ENCODE peak calls at places on chromosomes 7 and 10, in nine cellular contexts. One of them, this sample, is unnamed.

GRCh38 chr7:27130540-27131389 is at the start of gene HOXA4:
- DNase-seq in posterior cingulate gyrus: no peak
- DNase-seq in colonic mucosa: peak; percentile 96
- DNase-seq in cardiac muscle cell: peak; percentile 50
- DNase-seq in NCI-H1105: no peak
- DNase-seq in AG08396: peak; percentile 96
- DNase-seq in IMR-90: peak; percentile 83
- DNase-seq in GM04504: no peak
- DNase-seq in fibroblast of pulmonary artery: peak; percentile 53
- DNase-seq in this sample: peak; percentile 23

GRCh38 chr10:132570771-132571564 is 33.4 kb downstream of the INPP5A start:
- DNase-seq in NCI-H1105: peak; percentile 8
- DNase-seq in cardiac muscle cell: no peak
- DNase-seq in GM04504: no peak
- DNase-seq in AG08396: no peak
- DNase-seq in IMR-90: no peak
- DNase-seq in colonic mucosa: peak; percentile 58
- DNase-seq in posterior cingulate gyrus: no peak
- DNase-seq in fibroblast of pulmonary artery: no peak
- DNase-seq in this sample: no peak

GRCh38 chr7:67918158-67918557 is 921.5 kb downstream of the TYW1 start:
- DNase-seq in AG08396: no peak
- DNase-seq in fibroblast of pulmonary artery: no peak
- DNase-seq in posterior cingulate gyrus: no peak
- DNase-seq in GM04504: no peak
- DNase-seq in NCI-H1105: no peak
- DNase-seq in cardiac muscle cell: no peak
- DNase-seq in IMR-90: no peak
- DNase-seq in colonic mucosa: no peak
- DNase-seq in this sample: no peak

GRCh38 chr10:22372922-22373321 is 27.6 kb downstream of the SPAG6 start:
- DNase-seq in cardiac muscle cell: peak; percentile 44
- DNase-seq in AG08396: no peak
- DNase-seq in GM04504: no peak
- DNase-seq in NCI-H1105: no peak
- DNase-seq in fibroblast of pulmonary artery: peak; percentile 31
- DNase-seq in posterior cingulate gyrus: no peak
- DNase-seq in IMR-90: no peak
- DNase-seq in colonic mucosa: no peak
- DNase-seq in this sample: no peak

GRCh38 chr7:1368682-1369571 is 90.3 kb downstream of the MICALL2 start:
- DNase-seq in cardiac muscle cell: no peak
- DNase-seq in IMR-90: no peak
- DNase-seq in fibroblast of pulmonary artery: no peak
- DNase-seq in NCI-H1105: peak; percentile 87
- DNase-seq in AG08396: peak; percentile 69
- DNase-seq in GM04504: no peak
- DNase-seq in colonic mucosa: no peak
- DNase-seq in posterior cingulate gyrus: no peak
- DNase-seq in this sample: peak; percentile 34

GRCh38 chr10:86635402-86635801 is 18.9 kb upstream of the OPN4 start:
- DNase-seq in AG08396: peak; percentile 81
- DNase-seq in colonic mucosa: no peak
- DNase-seq in IMR-90: peak; percentile 91
- DNase-seq in cardiac muscle cell: peak; percentile 55
- DNase-seq in posterior cingulate gyrus: no peak
- DNase-seq in NCI-H1105: no peak
- DNase-seq in fibroblast of pulmonary artery: peak; percentile 63
- DNase-seq in GM04504: peak; percentile 63
- DNase-seq in this sample: no peak

GRCh38 chr7:96093435-96093834 is 228.5 kb downstream of the SLC25A13 start:
- DNase-seq in colonic mucosa: no peak
- DNase-seq in AG08396: peak; percentile 60
- DNase-seq in fibroblast of pulmonary artery: peak; percentile 71
- DNase-seq in cardiac muscle cell: peak; percentile 43
- DNase-seq in GM04504: peak; percentile 49
- DNase-seq in IMR-90: peak; percentile 91
- DNase-seq in posterior cingulate gyrus: no peak
- DNase-seq in NCI-H1105: no peak
- DNase-seq in this sample: no peak

GRCh38 chr7:84524714-84525694 is 330.4 kb upstream of the SEMA3A start:
- DNase-seq in IMR-90: peak; percentile 88
- DNase-seq in GM04504: peak; percentile 82
- DNase-seq in fibroblast of pulmonary artery: peak; percentile 87
- DNase-seq in posterior cingulate gyrus: no peak
- DNase-seq in colonic mucosa: no peak
- DNase-seq in NCI-H1105: no peak
- DNase-seq in AG08396: peak; percentile 21
- DNase-seq in cardiac muscle cell: peak; percentile 73
- DNase-seq in this sample: no peak

GRCh38 chr7:158357106-158357897 is 230.3 kb downstream of the PTPRN2 start:
- DNase-seq in IMR-90: no peak
- DNase-seq in colonic mucosa: no peak
- DNase-seq in posterior cingulate gyrus: no peak
- DNase-seq in GM04504: no peak
- DNase-seq in fibroblast of pulmonary artery: no peak
- DNase-seq in AG08396: no peak
- DNase-seq in cardiac muscle cell: no peak
- DNase-seq in NCI-H1105: no peak
- DNase-seq in this sample: no peak

GRCh38 chr7:51645298-51645697 is 328.7 kb upstream of the COBL start:
- DNase-seq in NCI-H1105: no peak
- DNase-seq in IMR-90: no peak
- DNase-seq in fibroblast of pulmonary artery: no peak
- DNase-seq in cardiac muscle cell: no peak
- DNase-seq in GM04504: no peak
- DNase-seq in AG08396: no peak
- DNase-seq in colonic mucosa: no peak
- DNase-seq in posterior cingulate gyrus: no peak
- DNase-seq in this sample: no peak

GRCh38 chr7:41733063-41733398 is 30.1 kb upstream of the INHBA start:
- DNase-seq in GM04504: no peak
- DNase-seq in cardiac muscle cell: no peak
- DNase-seq in colonic mucosa: no peak
- DNase-seq in AG08396: no peak
- DNase-seq in posterior cingulate gyrus: no peak
- DNase-seq in NCI-H1105: no peak
- DNase-seq in IMR-90: peak; percentile 47
- DNase-seq in fibroblast of pulmonary artery: no peak
- DNase-seq in this sample: no peak

GRCh38 chr10:5977471-5978370 is at the start of gene IL15RA:
- DNase-seq in posterior cingulate gyrus: no peak
- DNase-seq in fibroblast of pulmonary artery: peak; percentile 63
- DNase-seq in IMR-90: peak; percentile 72
- DNase-seq in GM04504: peak; percentile 58
- DNase-seq in colonic mucosa: peak; percentile 88
- DNase-seq in AG08396: peak; percentile 93
- DNase-seq in NCI-H1105: no peak
- DNase-seq in cardiac muscle cell: peak; percentile 71
- DNase-seq in this sample: no peak

GRCh38 chr7:35700865-35701264 is 5.9 kb upstream of the HERPUD2 start:
- DNase-seq in AG08396: no peak
- DNase-seq in NCI-H1105: no peak
- DNase-seq in cardiac muscle cell: no peak
- DNase-seq in IMR-90: peak; percentile 7
- DNase-seq in GM04504: no peak
- DNase-seq in posterior cingulate gyrus: no peak
- DNase-seq in colonic mucosa: no peak
- DNase-seq in fibroblast of pulmonary artery: no peak
- DNase-seq in this sample: no peak

GRCh38 chr7:18393465-18394118 is 102.0 kb upstream of the HDAC9 start:
- DNase-seq in cardiac muscle cell: no peak
- DNase-seq in AG08396: no peak
- DNase-seq in fibroblast of pulmonary artery: no peak
- DNase-seq in posterior cingulate gyrus: no peak
- DNase-seq in GM04504: no peak
- DNase-seq in colonic mucosa: no peak
- DNase-seq in IMR-90: no peak
- DNase-seq in NCI-H1105: peak; percentile 11
- DNase-seq in this sample: no peak

GRCh38 chr7:99562832-99563231 is 4.4 kb downstream of the ZNF655 start:
- DNase-seq in NCI-H1105: no peak
- DNase-seq in posterior cingulate gyrus: no peak
- DNase-seq in fibroblast of pulmonary artery: peak; percentile 97
- DNase-seq in colonic mucosa: peak; percentile 31
- DNase-seq in AG08396: peak; percentile 92
- DNase-seq in cardiac muscle cell: peak; percentile 96
- DNase-seq in IMR-90: peak; percentile 100
- DNase-seq in GM04504: peak; percentile 97
- DNase-seq in this sample: no peak

GRCh38 chr10:17212802-17213204 is 11.3 kb upstream of the TRDMT1 start:
- DNase-seq in AG08396: no peak
- DNase-seq in posterior cingulate gyrus: no peak
- DNase-seq in colonic mucosa: no peak
- DNase-seq in GM04504: no peak
- DNase-seq in NCI-H1105: no peak
- DNase-seq in cardiac muscle cell: no peak
- DNase-seq in fibroblast of pulmonary artery: no peak
- DNase-seq in IMR-90: no peak
- DNase-seq in this sample: no peak

GRCh38 chr7:151732292-151732691 is 144.6 kb downstream of the PRKAG2 start:
- DNase-seq in IMR-90: no peak
- DNase-seq in cardiac muscle cell: no peak
- DNase-seq in AG08396: no peak
- DNase-seq in fibroblast of pulmonary artery: no peak
- DNase-seq in NCI-H1105: no peak
- DNase-seq in GM04504: no peak
- DNase-seq in posterior cingulate gyrus: no peak
- DNase-seq in colonic mucosa: no peak
- DNase-seq in this sample: no peak

GRCh38 chr7:103866919-103867318 is 122.5 kb downstream of the RELN start:
- DNase-seq in cardiac muscle cell: no peak
- DNase-seq in posterior cingulate gyrus: no peak
- DNase-seq in NCI-H1105: peak; percentile 73
- DNase-seq in GM04504: no peak
- DNase-seq in AG08396: no peak
- DNase-seq in fibroblast of pulmonary artery: no peak
- DNase-seq in colonic mucosa: no peak
- DNase-seq in IMR-90: no peak
- DNase-seq in this sample: no peak

GRCh38 chr10:129556316-129556715 is 89.3 kb downstream of the MGMT start:
- DNase-seq in AG08396: no peak
- DNase-seq in cardiac muscle cell: no peak
- DNase-seq in GM04504: no peak
- DNase-seq in fibroblast of pulmonary artery: no peak
- DNase-seq in NCI-H1105: no peak
- DNase-seq in IMR-90: no peak
- DNase-seq in posterior cingulate gyrus: no peak
- DNase-seq in colonic mucosa: no peak
- DNase-seq in this sample: no peak

GRCh38 chr7:25849361-25850184 is 302.4 kb upstream of the NFE2L3 start:
- DNase-seq in GM04504: peak; percentile 73
- DNase-seq in colonic mucosa: no peak
- DNase-seq in AG08396: peak; percentile 73
- DNase-seq in IMR-90: peak; percentile 91
- DNase-seq in NCI-H1105: no peak
- DNase-seq in fibroblast of pulmonary artery: peak; percentile 91
- DNase-seq in posterior cingulate gyrus: no peak
- DNase-seq in cardiac muscle cell: peak; percentile 97
- DNase-seq in this sample: no peak

GRCh38 chr10:77889277-77889903 is 37.2 kb downstream of the DLG5 start:
- DNase-seq in colonic mucosa: peak; percentile 80
- DNase-seq in AG08396: no peak
- DNase-seq in IMR-90: no peak
- DNase-seq in posterior cingulate gyrus: no peak
- DNase-seq in GM04504: no peak
- DNase-seq in fibroblast of pulmonary artery: no peak
- DNase-seq in NCI-H1105: no peak
- DNase-seq in cardiac muscle cell: no peak
- DNase-seq in this sample: no peak

GRCh38 chr7:333399-333776 is 43.4 kb downstream of the FOXL3 start:
- DNase-seq in fibroblast of pulmonary artery: peak; percentile 45
- DNase-seq in AG08396: peak; percentile 63
- DNase-seq in GM04504: peak; percentile 13
- DNase-seq in cardiac muscle cell: peak; percentile 47
- DNase-seq in colonic mucosa: peak; percentile 56
- DNase-seq in IMR-90: no peak
- DNase-seq in posterior cingulate gyrus: no peak
- DNase-seq in NCI-H1105: no peak
- DNase-seq in this sample: no peak

GRCh38 chr7:151013728-151014497 is 10.4 kb downstream of the ATG9B start:
- DNase-seq in colonic mucosa: peak; percentile 74
- DNase-seq in GM04504: peak; percentile 46
- DNase-seq in NCI-H1105: peak; percentile 16
- DNase-seq in posterior cingulate gyrus: peak; percentile 77
- DNase-seq in AG08396: peak; percentile 68
- DNase-seq in fibroblast of pulmonary artery: peak; percentile 56
- DNase-seq in cardiac muscle cell: peak; percentile 67
- DNase-seq in IMR-90: peak; percentile 22
- DNase-seq in this sample: no peak

GRCh38 chr10:13877154-13877909 is 290.6 kb downstream of the PRPF18 start:
- DNase-seq in cardiac muscle cell: peak; percentile 55
- DNase-seq in posterior cingulate gyrus: no peak
- DNase-seq in GM04504: no peak
- DNase-seq in IMR-90: peak; percentile 57
- DNase-seq in colonic mucosa: peak; percentile 27
- DNase-seq in NCI-H1105: no peak
- DNase-seq in AG08396: peak; percentile 55
- DNase-seq in fibroblast of pulmonary artery: peak; percentile 59
- DNase-seq in this sample: no peak

GRCh38 chr7:915291-916218 is 38.9 kb downstream of the ADAP1 start:
- DNase-seq in colonic mucosa: no peak
- DNase-seq in GM04504: no peak
- DNase-seq in AG08396: no peak
- DNase-seq in cardiac muscle cell: no peak
- DNase-seq in posterior cingulate gyrus: no peak
- DNase-seq in IMR-90: no peak
- DNase-seq in NCI-H1105: no peak
- DNase-seq in fibroblast of pulmonary artery: no peak
- DNase-seq in this sample: no peak

GRCh38 chr10:17166699-17167098 is 34.8 kb downstream of the TRDMT1 start:
- DNase-seq in colonic mucosa: no peak
- DNase-seq in cardiac muscle cell: no peak
- DNase-seq in fibroblast of pulmonary artery: no peak
- DNase-seq in GM04504: no peak
- DNase-seq in AG08396: no peak
- DNase-seq in posterior cingulate gyrus: no peak
- DNase-seq in IMR-90: no peak
- DNase-seq in NCI-H1105: no peak
- DNase-seq in this sample: no peak

GRCh38 chr7:53350241-53350640 is 314.8 kb downstream of the POM121L12 start:
- DNase-seq in GM04504: no peak
- DNase-seq in NCI-H1105: peak; percentile 1
- DNase-seq in AG08396: no peak
- DNase-seq in posterior cingulate gyrus: no peak
- DNase-seq in cardiac muscle cell: no peak
- DNase-seq in colonic mucosa: peak; percentile 19
- DNase-seq in fibroblast of pulmonary artery: no peak
- DNase-seq in IMR-90: no peak
- DNase-seq in this sample: peak; percentile 19

GRCh38 chr10:125057158-125058001 is 103.0 kb downstream of the CTBP2 start:
- DNase-seq in IMR-90: peak; percentile 99
- DNase-seq in posterior cingulate gyrus: peak; percentile 77
- DNase-seq in NCI-H1105: no peak
- DNase-seq in AG08396: peak; percentile 80
- DNase-seq in fibroblast of pulmonary artery: peak; percentile 98
- DNase-seq in cardiac muscle cell: peak; percentile 96
- DNase-seq in GM04504: peak; percentile 87
- DNase-seq in colonic mucosa: peak; percentile 58
- DNase-seq in this sample: no peak

GRCh38 chr7:9083837-9084236 is 650.4 kb downstream of the NXPH1 start:
- DNase-seq in IMR-90: no peak
- DNase-seq in colonic mucosa: no peak
- DNase-seq in posterior cingulate gyrus: no peak
- DNase-seq in NCI-H1105: no peak
- DNase-seq in AG08396: no peak
- DNase-seq in GM04504: no peak
- DNase-seq in cardiac muscle cell: no peak
- DNase-seq in fibroblast of pulmonary artery: no peak
- DNase-seq in this sample: no peak

GRCh38 chr10:104819731-104820130 is 178.6 kb downstream of the SORCS3 start:
- DNase-seq in fibroblast of pulmonary artery: no peak
- DNase-seq in posterior cingulate gyrus: no peak
- DNase-seq in NCI-H1105: no peak
- DNase-seq in AG08396: no peak
- DNase-seq in IMR-90: no peak
- DNase-seq in GM04504: no peak
- DNase-seq in colonic mucosa: no peak
- DNase-seq in cardiac muscle cell: no peak
- DNase-seq in this sample: no peak

GRCh38 chr7:75639071-75639892 is 99.5 kb downstream of the HIP1 start:
- DNase-seq in cardiac muscle cell: peak; percentile 65
- DNase-seq in GM04504: no peak
- DNase-seq in colonic mucosa: peak; percentile 47
- DNase-seq in posterior cingulate gyrus: no peak
- DNase-seq in AG08396: peak; percentile 75
- DNase-seq in fibroblast of pulmonary artery: peak; percentile 47
- DNase-seq in IMR-90: peak; percentile 22
- DNase-seq in NCI-H1105: peak; percentile 23
- DNase-seq in this sample: no peak

This sample was measured in NCI-H1048.